ENCODE peak calls at places on chromosome 11, in five cellular contexts. T, G, Z, X and R are unnamed samples.

GRCh38 chr11:2483426-2483825 is 38.6 kb downstream of the KCNQ1 start:
- DNase-seq in T (no peak), G (no peak), Z (no peak), X (no peak), R (no peak)

GRCh38 chr11:68099057-68099456 is 22.1 kb downstream of the CHKA start:
- DNase-seq in T (no peak), G (no peak), Z (no peak), X (no peak), R (no peak)

GRCh38 chr11:6736495-6737121 is 35.2 kb downstream of the OR2AG2 start:
- DNase-seq in T (no peak), G (no peak), Z (peak; percentile 39), X (no peak), R (no peak)

GRCh38 chr11:117498791-117499190 is 171.1 kb downstream of the CEP164 start:
- DNase-seq in T (no peak), G (no peak), Z (no peak), X (no peak), R (no peak)

GRCh38 chr11:33310720-33311500 is 53.7 kb downstream of the HIPK3 start:
- DNase-seq in T (no peak), G (no peak), Z (no peak), X (no peak), R (peak; percentile 82)

GRCh38 chr11:14644396-14645246 is 1.0 kb downstream of the PDE3B start:
- DNase-seq in T (peak; percentile 63), G (peak; percentile 49), Z (no peak), X (no peak), R (no peak)

GRCh38 chr11:57649826-57650738 is at the start of gene YPEL4:
- DNase-seq in T (peak; percentile 70), G (peak; percentile 75), Z (peak; percentile 83), X (no peak), R (peak; percentile 46)

GRCh38 chr11:118264568-118265470 is 722 bp upstream of the MPZL2 start:
- DNase-seq in T (no peak), G (no peak), Z (no peak), X (no peak), R (no peak)

GRCh38 chr11:11513438-11513837 is 108.4 kb downstream of the GALNT18 start:
- DNase-seq in T (no peak), G (no peak), Z (peak; percentile 30), X (no peak), R (no peak)

GRCh38 chr11:122843281-122844150 is 5.2 kb downstream of the CRTAM start:
- DNase-seq in T (peak; percentile 53), G (peak; percentile 68), Z (no peak), X (peak; percentile 11), R (no peak)

GRCh38 chr11:132126973-132127900 is 756.8 kb downstream of the NTM start:
- DNase-seq in T (no peak), G (no peak), Z (peak; percentile 90), X (peak; percentile 63), R (peak; percentile 95)

GRCh38 chr11:38060930-38061329 is 1462.9 kb upstream of the RAG2 start:
- DNase-seq in T (no peak), G (no peak), Z (no peak), X (no peak), R (no peak)

GRCh38 chr11:74434528-74434927 is 32.8 kb downstream of the KCNE3 start:
- DNase-seq in T (no peak), G (no peak), Z (no peak), X (no peak), R (no peak)

GRCh38 chr11:23586188-23586587 is 725.9 kb upstream of the CCDC179 start:
- DNase-seq in T (no peak), G (no peak), Z (no peak), X (no peak), R (no peak)

GRCh38 chr11:65546217-65546958 is 11.8 kb downstream of the LTBP3 start:
- DNase-seq in T (peak; percentile 99), G (peak; percentile 95), Z (no peak), X (no peak), R (no peak)

GRCh38 chr11:88414385-88414861 is 76.9 kb upstream of the CTSC start:
- DNase-seq in T (peak; percentile 31), G (no peak), Z (peak; percentile 77), X (peak; percentile 10), R (peak; percentile 75)

GRCh38 chr11:11265994-11266606 is 87.0 kb downstream of the CSNK2A3 start:
- DNase-seq in T (peak; percentile 47), G (peak; percentile 10), Z (peak; percentile 14), X (no peak), R (no peak)

GRCh38 chr11:8794677-8795103 is 112.1 kb downstream of the RPL27A start:
- DNase-seq in T (no peak), G (no peak), Z (no peak), X (no peak), R (no peak)

GRCh38 chr11:64340671-64341335 is 799 bp downstream of the CCDC88B start:
- DNase-seq in T (peak; percentile 61), G (peak; percentile 62), Z (no peak), X (no peak), R (no peak)

GRCh38 chr11:35373284-35373933 is 45.9 kb downstream of the SLC1A2 start:
- DNase-seq in T (no peak), G (no peak), Z (no peak), X (no peak), R (no peak)

GRCh38 chr11:12675951-12676711 is 1.9 kb downstream of the TEAD1 start:
- DNase-seq in T (no peak), G (no peak), Z (peak; percentile 58), X (no peak), R (no peak)

GRCh38 chr11:33775064-33775807 is 916 bp upstream of the FBXO3 start:
- DNase-seq in T (no peak), G (no peak), Z (no peak), X (no peak), R (no peak)

GRCh38 chr11:19730373-19730772 is 17.7 kb downstream of the NAV2 start:
- DNase-seq in T (no peak), G (no peak), Z (no peak), X (peak; percentile 74), R (no peak)

GRCh38 chr11:64489831-64490441 is 101.1 kb upstream of the SLC22A12 start:
- DNase-seq in T (peak; percentile 31), G (no peak), Z (peak; percentile 44), X (peak; percentile 21), R (no peak)